ENCODE peak calls at places on chromosome 3, in nine cellular contexts. G is endothelial cell; A is non-pigmented ciliary epithelial cell; O is ELF-1; V is RCC 7860; T is stimulated activated CD8-positive, alpha-beta memory T cell treated with anti-CD3 and anti-CD28 coated beads, Interleukin-7, amount 100 ng/mL, for 24 hours; W is T47D; K is activated CD8-positive, alpha-beta memory T cell treated with anti-CD3 and anti-CD28 coated beads, Interleukin-2, amount 50 U/mL, for 4 hours; Q is stimulated activated CD4-positive, alpha-beta T cell treated with anti-CD3 and anti-CD28 coated beads, Interleukin-2, amount 100 ng/mL, for 24 hours. X is an unnamed sample.

GRCh38 chr3:133892546-133893231 is 3.0 kb downstream of the RAB6B start:
- DNase-seq in G (no peak), A (no peak), O (no peak), V (no peak), T (no peak), W (no peak), K (no peak), Q (no peak), X (no peak)

GRCh38 chr3:119331661-119332060 is 37.5 kb downstream of the ARHGAP31 start:
- DNase-seq in G (no peak), A (no peak), O (no peak), V (no peak), T (no peak), W (no peak), K (no peak), Q (no peak), X (peak; percentile 44)

GRCh38 chr3:169390310-169390731 is 273.2 kb downstream of the MECOM start:
- DNase-seq in G (no peak), A (no peak), O (no peak), V (no peak), T (no peak), W (peak; percentile 64), K (no peak), Q (no peak), X (no peak)

GRCh38 chr3:159586587-159587202 is 401.9 kb upstream of the IL12A start:
- DNase-seq in G (peak; percentile 64), A (no peak), O (peak; percentile 66), V (peak; percentile 23), T (no peak), W (no peak), K (no peak), Q (no peak), X (no peak)

GRCh38 chr3:29758108-29759020 is 477.5 kb downstream of the RBMS3 start:
- DNase-seq in G (no peak), A (peak; percentile 61), O (no peak), V (peak; percentile 57), T (no peak), W (no peak), K (no peak), Q (no peak), X (peak; percentile 71)

GRCh38 chr3:46844397-46844796 is 18.8 kb downstream of the MYL3 start:
- DNase-seq in G (no peak), A (no peak), O (no peak), V (no peak), T (no peak), W (no peak), K (no peak), Q (no peak), X (no peak)

GRCh38 chr3:40642812-40643211 is 118.1 kb downstream of the ZNF621 start:
- DNase-seq in G (no peak), A (no peak), O (no peak), V (no peak), T (no peak), W (no peak), K (no peak), Q (no peak), X (no peak)

GRCh38 chr3:106130384-106131084 is 261.7 kb upstream of the CBLB start:
- DNase-seq in G (no peak), A (peak; percentile 51), O (no peak), V (peak; percentile 38), T (no peak), W (no peak), K (no peak), Q (no peak), X (no peak)

GRCh38 chr3:57281710-57282109 is 10.8 kb downstream of the ASB14 start:
- DNase-seq in G (no peak), A (peak; percentile 23), O (no peak), V (peak; percentile 62), T (no peak), W (no peak), K (no peak), Q (no peak), X (no peak)

GRCh38 chr3:122668930-122669730 is 11.5 kb upstream of the PARP14 start:
- DNase-seq in G (no peak), A (peak; percentile 41), O (no peak), V (peak; percentile 75), T (no peak), W (no peak), K (no peak), Q (peak; percentile 33), X (no peak)

GRCh38 chr3:184373422-184373821 is 4.6 kb downstream of the THPO start:
- DNase-seq in G (no peak), A (no peak), O (no peak), V (no peak), T (no peak), W (no peak), K (no peak), Q (no peak), X (no peak)

GRCh38 chr3:158770254-158771017 is 31.4 kb upstream of the MFSD1 start:
- DNase-seq in G (no peak), A (no peak), O (peak; percentile 31), V (peak; percentile 11), T (no peak), W (no peak), K (no peak), Q (no peak), X (no peak)

GRCh38 chr3:159637895-159638542 is 350.6 kb upstream of the IL12A start:
- DNase-seq in G (no peak), A (no peak), O (no peak), V (peak; percentile 59), T (no peak), W (no peak), K (no peak), Q (no peak), X (peak; percentile 82)

GRCh38 chr3:165283328-165283727 is 87.1 kb upstream of the SLITRK3 start:
- DNase-seq in G (no peak), A (no peak), O (no peak), V (no peak), T (no peak), W (no peak), K (no peak), Q (no peak), X (no peak)

GRCh38 chr3:129482721-129483120 is 42.7 kb downstream of the IFT122 start:
- DNase-seq in G (no peak), A (no peak), O (no peak), V (no peak), T (no peak), W (no peak), K (no peak), Q (no peak), X (no peak)

GRCh38 chr3:188914556-188914955 is 257.2 kb upstream of the TPRG1 start:
- DNase-seq in G (no peak), A (no peak), O (no peak), V (no peak), T (no peak), W (no peak), K (no peak), Q (peak; percentile 14), X (no peak)

GRCh38 chr3:29494305-29495036 is 213.6 kb downstream of the RBMS3 start:
- DNase-seq in G (no peak), A (no peak), O (no peak), V (no peak), T (no peak), W (no peak), K (no peak), Q (no peak), X (no peak)

GRCh38 chr3:187139126-187139894 is at the start of gene RPL39L:
- DNase-seq in G (peak; percentile 85), A (no peak), O (peak; percentile 97), V (no peak), T (peak; percentile 85), W (peak; percentile 93), K (peak; percentile 90), Q (peak; percentile 94), X (peak; percentile 30)

GRCh38 chr3:10529809-10530208 is 24.4 kb upstream of the ATP2B2 start:
- DNase-seq in G (no peak), A (no peak), O (no peak), V (no peak), T (no peak), W (no peak), K (no peak), Q (no peak), X (no peak)

GRCh38 chr3:197270558-197271317 is 27.7 kb downstream of the DLG1 start:
- DNase-seq in G (no peak), A (no peak), O (no peak), V (no peak), T (no peak), W (no peak), K (no peak), Q (no peak), X (no peak)

GRCh38 chr3:58518304-58518789 is 18.6 kb downstream of the ACOX2 start:
- DNase-seq in G (no peak), A (no peak), O (peak; percentile 38), V (no peak), T (no peak), W (no peak), K (no peak), Q (no peak), X (no peak)

GRCh38 chr3:101171797-101172196 is 148.6 kb downstream of the IMPG2 start:
- DNase-seq in G (no peak), A (no peak), O (no peak), V (no peak), T (no peak), W (no peak), K (no peak), Q (peak; percentile 18), X (no peak)

GRCh38 chr3:27630892-27631291 is 91.2 kb downstream of the EOMES start:
- DNase-seq in G (no peak), A (no peak), O (no peak), V (peak; percentile 21), T (no peak), W (no peak), K (no peak), Q (no peak), X (no peak)

GRCh38 chr3:14154895-14155432 is 23.4 kb downstream of the XPC start:
- DNase-seq in G (no peak), A (no peak), O (no peak), V (no peak), T (no peak), W (no peak), K (no peak), Q (no peak), X (no peak)

X was measured in retinal pigment epithelial cell.